ENCODE peak calls at places on chromosomes 2 and 18, in nine cellular contexts. O, G, K, M, E, D, Y, P and H are unnamed samples. For H3K9me3, the result is how much of the 10 kb centered on the place peaks cover.

GRCh38 chr2:177265834-177266817 is 1.6 kb upstream of the NFE2L2 start:
- DNase-seq in O (no peak), G (no peak), K (no peak), M (no peak), E (no peak), D (no peak), Y (no peak), P (no peak), H (no peak)

GRCh38 chr18:62716679-62717058 is 1.3 kb downstream of the PHLPP1 start:
- DNase-seq in O (no peak), G (no peak), K (peak), M (peak), E (peak), D (peak), Y (peak), P (peak), H (peak)

GRCh38 chr2:30820381-30821055 is 13.3 kb upstream of the CAPN13 start:
- DNase-seq in O (no peak), G (no peak), K (no peak), M (no peak), E (no peak), D (no peak), Y (peak), P (no peak), H (no peak)

GRCh38 chr2:226993171-226993570 is 157.3 kb downstream of the RHBDD1 start:
- DNase-seq in O (no peak), G (no peak), K (no peak), M (no peak), E (no peak), D (no peak), Y (no peak), P (no peak), H (no peak)

GRCh38 chr18:78794031-78794430 is 185.6 kb upstream of the SALL3 start:
- DNase-seq in O (no peak), G (no peak), K (no peak), M (no peak), E (no peak), D (no peak), Y (no peak), P (no peak), H (no peak)

GRCh38 chr2:207239754-207240494 is 74.2 kb upstream of the KLF7 start:
- DNase-seq in O (no peak), G (no peak), K (no peak), M (no peak), E (no peak), D (peak), Y (no peak), P (no peak), H (no peak)

GRCh38 chr18:3610188-3610708 is 160.3 kb downstream of the TGIF1 start:
- DNase-seq in O (no peak), G (no peak), K (no peak), M (no peak), E (no peak), D (no peak), Y (no peak), P (no peak), H (no peak)

GRCh38 chr2:181778621-181779195 is 98.4 kb upstream of the NEUROD1 start:
- DNase-seq in O (no peak), G (peak), K (no peak), M (no peak), E (no peak), D (no peak), Y (peak), P (no peak), H (no peak)

GRCh38 chr2:144402282-144402681 is 117.6 kb downstream of the ZEB2 start:
- DNase-seq in O (no peak), G (no peak), K (peak), M (no peak), E (no peak), D (peak), Y (no peak), P (no peak), H (no peak)

GRCh38 chr2:210428415-210429179 is 48.0 kb downstream of the LANCL1 start:
- DNase-seq in O (no peak), G (no peak), K (no peak), M (no peak), E (no peak), D (peak), Y (no peak), P (no peak), H (no peak)
- H3K9me3 ChIP-seq in O (under half), G (under half), K (under half), M (under half), E (under half), D (under half), Y (under half), P (under half), H (under half)

GRCh38 chr2:94769733-94770132 is 101.5 kb upstream of the TEKT4 start:
- DNase-seq in O (no peak), G (no peak), K (no peak), M (no peak), E (no peak), D (no peak), Y (no peak), P (no peak), H (no peak)

GRCh38 chr2:94776036-94776435 is 95.2 kb upstream of the TEKT4 start:
- DNase-seq in O (no peak), G (no peak), K (no peak), M (no peak), E (no peak), D (no peak), Y (no peak), P (no peak), H (no peak)

DNA sequence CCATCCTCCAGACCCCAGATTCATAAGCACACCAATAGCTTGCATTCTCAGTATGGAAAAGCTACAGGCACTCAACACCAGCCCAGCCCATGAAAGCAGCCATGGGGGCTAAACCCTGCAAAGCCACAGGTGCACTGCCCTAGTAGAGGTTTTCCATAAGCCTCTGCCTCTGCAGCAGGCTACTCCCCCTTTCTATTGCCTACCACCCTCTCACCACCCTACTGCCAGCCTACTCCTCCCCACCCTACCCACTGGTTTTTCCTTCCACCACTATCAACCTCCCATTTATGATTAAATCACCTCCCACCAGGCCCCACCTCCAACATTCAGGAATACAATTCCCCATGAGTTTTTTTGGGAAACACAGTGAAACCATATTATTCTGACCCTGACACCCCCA is 96.4 kb upstream of the TEKT4 start:
- DNase-seq in O (no peak), G (no peak), K (no peak), M (no peak), E (no peak), D (no peak), Y (no peak), P (no peak), H (no peak)
- H3K9me3 ChIP-seq in O (under half), G (under half), K (under half), M (under half), E (under half), D (under half), Y (under half), P (under half), H (under half)

DNA sequence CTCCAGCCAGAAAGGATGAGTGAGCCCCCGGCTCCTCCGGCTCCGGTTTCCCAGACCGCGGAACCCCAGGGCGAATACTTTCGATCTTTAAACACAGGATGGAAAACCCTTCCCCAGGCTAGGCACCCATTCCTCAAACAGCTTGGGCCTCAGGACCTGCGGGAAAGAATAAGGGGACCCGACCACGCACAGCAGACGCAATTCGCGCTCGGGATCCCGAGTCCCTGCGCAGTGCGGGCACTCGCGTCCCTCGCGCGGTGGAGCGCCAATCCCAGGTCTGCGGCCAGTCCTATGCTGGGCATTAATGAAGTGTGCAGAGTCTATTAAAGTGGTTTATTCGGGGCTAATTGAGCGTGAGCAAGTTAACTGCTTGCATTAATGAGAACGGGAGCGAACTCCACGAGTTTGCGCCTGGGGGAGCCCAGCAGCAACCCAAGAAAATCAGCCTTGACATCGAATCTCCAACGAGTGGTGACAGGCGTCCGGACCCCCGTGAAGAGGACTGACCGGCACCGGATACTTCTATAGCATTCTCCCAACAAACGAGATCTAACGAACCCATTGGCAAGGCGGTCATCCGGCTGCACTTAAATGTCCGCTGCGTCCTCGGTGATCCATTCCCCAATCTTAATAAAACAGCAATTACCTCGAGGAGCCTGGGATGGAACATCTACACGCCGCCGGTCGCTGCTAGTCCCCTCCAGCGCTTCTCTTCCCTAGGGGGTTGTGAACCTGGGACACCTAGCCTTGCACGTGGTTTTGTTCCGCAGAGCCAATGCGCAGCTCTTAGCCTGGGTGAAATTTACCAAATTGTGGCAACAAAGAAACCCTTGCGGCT is 1.7 kb downstream of the OSR1 start:
- DNase-seq in O (no peak), G (no peak), K (no peak), M (no peak), E (no peak), D (peak), Y (peak), P (no peak), H (no peak)
- H3K9me3 ChIP-seq in O (under half), G (under half), K (under half), M (under half), E (under half), D (under half), Y (under half), P (under half), H (under half)

GRCh38 chr2:129760669-129761068 is 218.8 kb upstream of the RAB6C start:
- DNase-seq in O (no peak), G (no peak), K (no peak), M (no peak), E (no peak), D (no peak), Y (no peak), P (no peak), H (no peak)
- H3K9me3 ChIP-seq in O (under half), G (under half), K (under half), M (under half), E (under half), D (under half), Y (under half), P (under half), H (under half)

DNA sequence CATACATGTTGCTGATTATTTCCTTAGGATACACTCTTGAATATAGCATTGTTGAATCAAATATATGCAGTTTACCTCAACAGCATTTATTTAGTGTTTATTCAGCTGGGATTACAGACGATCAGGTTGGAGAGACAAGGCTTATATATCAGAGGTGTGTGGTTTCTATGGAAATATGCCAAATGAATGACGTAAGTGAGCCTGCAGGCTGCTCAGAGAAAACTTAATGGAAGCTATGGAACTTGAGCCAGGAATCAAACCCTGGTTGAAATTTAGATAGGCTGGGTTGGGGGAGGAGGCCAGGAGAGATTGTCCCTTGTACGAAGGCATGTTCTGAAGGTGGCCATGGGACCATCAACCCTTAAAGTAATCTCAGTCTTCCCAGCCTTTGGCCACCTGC is 79.5 kb downstream of the INPP4A start:
- DNase-seq in O (no peak), G (no peak), K (no peak), M (no peak), E (no peak), D (no peak), Y (no peak), P (no peak), H (no peak)
- H3K9me3 ChIP-seq in O (under half), G (under half), K (under half), M (under half), E (under half), D (under half), Y (under half), P (under half), H (under half)